ENCODE peak calls at places on chromosomes 6 and 20, in five cellular contexts. L is stimulated activated CD8-positive, alpha-beta memory T cell treated with anti-CD3 and anti-CD28 coated beads, Interleukin-12 subunit alpha, Interleukin-12 subunit beta, amount 100 ng/mL, for 1 hour; Y is stimulated activated CD4-positive, alpha-beta T cell treated with anti-CD3 and anti-CD28 coated beads, Interleukin-2, amount 100 ng/mL, for 48 hours; G is NCI-H1092 treated with DMSO at 0.1 percent for 48 hours; O is activated CD8-positive, alpha-beta memory T cell treated with anti-CD3 and anti-CD28 coated beads, Interleukin-2, amount 50 U/mL, for 4 hours. R is an unnamed sample.

GRCh38 chr20:4956200-4956810 is 45.0 kb downstream of the SLC23A2 start:
- DNase-seq in L (no peak), Y (no peak), G (peak; percentile 63), O (no peak), R (no peak)

GRCh38 chr20:62356948-62357667 is 10.0 kb downstream of the LAMA5 start:
- DNase-seq in L (no peak), Y (no peak), G (no peak), O (no peak), R (no peak)

GRCh38 chr6:21885532-21886089 is 292.1 kb downstream of the SOX4 start:
- DNase-seq in L (no peak), Y (no peak), G (peak; percentile 44), O (no peak), R (no peak)

GRCh38 chr20:50418890-50419642 is 91.1 kb upstream of the PTPN1 start:
- DNase-seq in L (no peak), Y (no peak), G (no peak), O (no peak), R (no peak)

GRCh38 chr6:36024154-36024760 is at the start of gene SLC26A8:
- DNase-seq in L (no peak), Y (no peak), G (no peak), O (no peak), R (no peak)

GRCh38 chr6:30129818-30130679 is 5.9 kb upstream of the TRIM40 start:
- DNase-seq in L (no peak), Y (no peak), G (no peak), O (no peak), R (no peak)

GRCh38 chr20:3686867-3687321 is 5.1 kb upstream of the ADAM33 start:
- DNase-seq in L (no peak), Y (no peak), G (peak; percentile 2), O (no peak), R (no peak)

GRCh38 chr6:128406453-128406852 is 113.9 kb downstream of the PTPRK start:
- DNase-seq in L (no peak), Y (no peak), G (no peak), O (no peak), R (no peak)

GRCh38 chr6:30883743-30884520 is at the start of gene DDR1:
- DNase-seq in L (peak; percentile 17), Y (peak; percentile 35), G (peak; percentile 21), O (peak; percentile 50), R (no peak)

GRCh38 chr6:41046084-41046483 is 3.8 kb downstream of the TSPO2 start:
- DNase-seq in L (no peak), Y (no peak), G (no peak), O (no peak), R (no peak)

GRCh38 chr6:154928325-154928922 is 66.7 kb upstream of the TIAM2 start:
- DNase-seq in L (peak; percentile 43), Y (peak; percentile 73), G (peak; percentile 62), O (peak; percentile 44), R (peak; percentile 66)

GRCh38 chr20:57627972-57628650 is 7.9 kb upstream of the ZBP1 start:
- DNase-seq in L (no peak), Y (no peak), G (no peak), O (peak; percentile 57), R (no peak)

GRCh38 chr20:59032713-59033059 is 551 bp upstream of the ATP5F1E start:
- DNase-seq in L (no peak), Y (no peak), G (peak; percentile 85), O (no peak), R (no peak)

GRCh38 chr6:145067430-145067829 is 667.9 kb downstream of the EPM2A start:
- DNase-seq in L (no peak), Y (no peak), G (no peak), O (no peak), R (no peak)

GRCh38 chr6:33894438-33894837 is 90.6 kb upstream of the MLN start:
- DNase-seq in L (no peak), Y (no peak), G (no peak), O (no peak), R (no peak)

GRCh38 chr6:131023834-131024504 is 39.1 kb downstream of the EPB41L2 start:
- DNase-seq in L (no peak), Y (no peak), G (no peak), O (no peak), R (no peak)

GRCh38 chr6:138403324-138403800 is 661 bp upstream of the HEBP2 start:
- DNase-seq in L (no peak), Y (peak; percentile 19), G (peak; percentile 18), O (peak; percentile 29), R (no peak)

GRCh38 chr6:112061605-112062004 is 7.7 kb downstream of the CCN6 start:
- DNase-seq in L (no peak), Y (no peak), G (no peak), O (no peak), R (no peak)

GRCh38 chr6:74551896-74552295 is 654.0 kb downstream of the COL12A1 start:
- DNase-seq in L (no peak), Y (no peak), G (no peak), O (no peak), R (no peak)

GRCh38 chr20:6381887-6382286 is 259.1 kb upstream of the FERMT1 start:
- DNase-seq in L (no peak), Y (no peak), G (no peak), O (no peak), R (peak; percentile 43)

GRCh38 chr6:56713285-56713684 is 70.6 kb upstream of the DST start:
- DNase-seq in L (no peak), Y (no peak), G (no peak), O (no peak), R (no peak)